ENCODE peak calls at places on chromosomes 6 and 20, in four cellular contexts. X is dorsolateral prefrontal cortex, D is testis, U is small intestine. P is an unnamed sample.

GRCh38 chr6:166112580-166112979 is 55.1 kb downstream of the TBXT start:
- DNase-seq in D (no peak), U (peak; percentile 10), X (no peak), P (no peak)

GRCh38 chr6:15522026-15522425 is 140.8 kb downstream of the DTNBP1 start:
- DNase-seq in X (no peak), U (no peak), D (peak; percentile 7), P (no peak)

GRCh38 chr6:13702809-13703302 is 8.8 kb downstream of the RANBP9 start:
- DNase-seq in D (no peak), U (no peak), X (no peak), P (no peak)

GRCh38 chr6:123997223-123997622 is 193.6 kb downstream of the NKAIN2 start:
- DNase-seq in U (no peak), X (no peak), D (no peak), P (no peak)

GRCh38 chr20:21352703-21353102 is 44.6 kb downstream of the NKX2-4 start:
- DNase-seq in U (no peak), D (no peak), X (no peak), P (no peak)

GRCh38 chr20:49843139-49843538 is 30.5 kb downstream of the SLC9A8 start:
- DNase-seq in D (no peak), U (no peak), X (no peak), P (no peak)

GRCh38 chr6:131654326-131654725 is 17.2 kb downstream of the ENPP3 start:
- DNase-seq in U (no peak), D (no peak), X (no peak), P (no peak)

GRCh38 chr20:58795181-58795922 is 55.4 kb downstream of the GNAS-AS1 start:
- DNase-seq in D (no peak), X (no peak), U (no peak), P (no peak)

GRCh38 chr20:17504898-17505663 is 26.1 kb downstream of the BFSP1 start:
- DNase-seq in X (no peak), U (peak; percentile 67), D (peak; percentile 60), P (no peak)

GRCh38 chr6:156825475-156825874 is 48.3 kb downstream of the ARID1B start:
- DNase-seq in D (no peak), U (no peak), X (no peak), P (no peak)

GRCh38 chr6:14383393-14384174 is 266.0 kb downstream of the CD83 start:
- DNase-seq in D (no peak), X (no peak), U (no peak), P (no peak)

GRCh38 chr6:122996797-122997520 is 924 bp downstream of the CLVS2 start:
- DNase-seq in U (no peak), D (no peak), X (no peak), P (no peak)

GRCh38 chr6:2919401-2919800 is 16.3 kb upstream of the SERPINB9 start:
- DNase-seq in X (no peak), U (no peak), D (no peak), P (no peak)

GRCh38 chr20:40692240-40693011 is 3.4 kb upstream of the MAFB start:
- DNase-seq in U (no peak), D (no peak), X (no peak), P (no peak)

GRCh38 chr20:48725589-48725991 is 102.2 kb downstream of the PREX1 start:
- DNase-seq in X (no peak), D (peak; percentile 78), U (no peak), P (no peak)

GRCh38 chr20:51481311-51481997 is 61.1 kb downstream of the NFATC2 start:
- DNase-seq in D (no peak), U (no peak), X (no peak), P (no peak)

GRCh38 chr6:11416936-11417576 is 120.5 kb upstream of the TMEM170B start:
- DNase-seq in D (no peak), X (no peak), U (no peak), P (peak; percentile 39)

GRCh38 chr6:79031821-79032590 is 46.0 kb downstream of the PHIP start:
- DNase-seq in U (no peak), D (no peak), X (no peak), P (no peak)

GRCh38 chr20:12394786-12395185 is 477.1 kb downstream of the BTBD3 start:
- DNase-seq in D (no peak), U (no peak), X (no peak), P (no peak)

GRCh38 chr6:1705630-1706029 is 95.9 kb downstream of the FOXC1 start:
- DNase-seq in U (no peak), D (no peak), X (no peak), P (no peak)

GRCh38 chr20:41029150-41029872 is 689 bp downstream of the TOP1 start:
- DNase-seq in D (peak; percentile 40), U (no peak), X (no peak), P (no peak)

GRCh38 chr20:10427060-10427692 is 6.8 kb downstream of the MKKS start:
- DNase-seq in U (peak; percentile 42), D (peak; percentile 82), X (peak; percentile 44), P (no peak)

GRCh38 chr6:69935079-69935478 is 68.7 kb downstream of the COL19A1 start:
- DNase-seq in D (no peak), X (no peak), U (no peak), P (no peak)

GRCh38 chr6:154408906-154409500 is 52.4 kb upstream of the IPCEF1 start:
- DNase-seq in X (no peak), D (no peak), U (no peak), P (no peak)

GRCh38 chr20:40197744-40198143 is 491.3 kb downstream of the MAFB start:
- DNase-seq in D (peak; percentile 21), X (no peak), U (no peak), P (no peak)

GRCh38 chr20:52039746-52040145 is 151.8 kb downstream of the ZFP64 start:
- DNase-seq in X (no peak), U (no peak), D (no peak), P (no peak)

GRCh38 chr20:62739581-62740285 is 31.1 kb downstream of the NTSR1 start:
- DNase-seq in X (peak; percentile 13), U (peak; percentile 45), D (no peak), P (no peak)

GRCh38 chr20:63947638-63948456 is 8.4 kb downstream of the UCKL1 start:
- DNase-seq in U (peak; percentile 20), D (no peak), X (no peak), P (no peak)

GRCh38 chr6:296151-297122 is 4.2 kb downstream of the DUSP22 start:
- DNase-seq in X (no peak), U (no peak), D (no peak), P (peak; percentile 92)

GRCh38 chr6:105424177-105424783 is 21.4 kb upstream of the PREP start:
- DNase-seq in D (peak; percentile 67), U (peak; percentile 59), X (no peak), P (no peak)

GRCh38 chr20:3218307-3218988 is 9.2 kb downstream of the ITPA start:
- DNase-seq in X (peak; percentile 46), U (peak; percentile 54), D (peak; percentile 69), P (no peak)

GRCh38 chr20:60389882-60390281 is 431.7 kb downstream of the CDH26 start:
- DNase-seq in X (no peak), D (no peak), U (no peak), P (no peak)

GRCh38 chr6:10210052-10210451 is 204.8 kb downstream of the TFAP2A start:
- DNase-seq in X (no peak), U (no peak), D (no peak), P (no peak)

GRCh38 chr6:101401792-101402617 is 8.5 kb downstream of the GRIK2 start:
- DNase-seq in X (peak; percentile 25), U (no peak), D (no peak), P (no peak)

GRCh38 chr6:118372413-118372812 is 175.7 kb upstream of the PLN start:
- DNase-seq in D (peak; percentile 39), X (no peak), U (no peak), P (no peak)

GRCh38 chr20:24972341-24972740 is 20.2 kb downstream of the APMAP start:
- DNase-seq in X (no peak), U (no peak), D (no peak), P (no peak)

GRCh38 chr6:148212366-148212765 is 130.3 kb upstream of the SASH1 start:
- DNase-seq in U (no peak), D (no peak), X (no peak), P (no peak)
- H3K27ac ChIP-seq in U (no peak overlapping the region), D (no peak overlapping the region), X (no peak overlapping the region), P (no peak overlapping the region)

DNA sequence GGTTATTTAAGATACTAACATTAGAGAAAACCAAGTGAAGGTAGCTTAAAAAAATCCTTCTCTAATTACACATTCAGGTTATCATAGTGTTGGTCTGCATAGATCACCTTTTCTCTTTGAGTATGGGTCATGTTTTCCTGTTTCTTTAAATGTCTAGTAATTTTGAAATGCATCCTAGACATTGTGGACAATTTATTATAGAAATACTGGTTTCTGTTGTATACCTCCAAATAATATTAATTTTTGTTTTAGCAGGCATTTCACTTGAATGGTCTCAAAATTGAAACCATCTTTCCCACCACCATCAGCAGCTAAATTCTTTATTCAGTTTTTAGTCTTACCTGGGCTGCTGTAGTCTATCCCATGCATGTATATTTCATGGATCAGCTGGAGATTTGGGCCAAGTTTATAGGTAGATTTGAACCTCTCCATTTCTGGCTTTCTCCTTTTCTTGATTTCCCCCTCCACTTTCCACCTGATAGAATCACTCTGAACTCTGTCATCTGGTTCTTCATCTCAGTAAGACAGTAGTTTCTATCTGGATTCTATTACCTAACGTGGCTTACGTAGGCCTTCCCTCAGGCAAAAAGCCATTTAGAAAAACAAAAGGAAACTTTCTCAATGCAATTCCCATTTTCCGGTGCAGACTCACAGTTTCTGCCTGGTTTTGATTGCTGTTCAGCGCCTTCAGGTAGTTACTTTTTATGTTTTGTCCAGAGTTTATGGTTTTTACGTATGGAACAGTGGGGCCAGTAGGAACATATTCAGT is 52.3 kb downstream of the ZFAND3 start:
- DNase-seq in U (no peak), D (no peak), X (no peak), P (no peak)
- H3K27ac ChIP-seq in U (no peak overlapping the region), D (no peak overlapping the region), X (no peak overlapping the region), P (no peak overlapping the region)

GRCh38 chr6:33018904-33019303 is 9.5 kb upstream of the HLA-DOA start:
- DNase-seq in U (peak; percentile 76), D (peak; percentile 63), X (no peak), P (no peak)

GRCh38 chr6:33018418-33018817 is 9.0 kb upstream of the HLA-DOA start:
- DNase-seq in U (no peak), D (no peak), X (no peak), P (no peak)

GRCh38 chr6:33019358-33019757 is 10.0 kb upstream of the HLA-DOA start:
- DNase-seq in X (no peak), U (no peak), D (no peak), P (no peak)

GRCh38 chr6:33017024-33017423 is 7.6 kb upstream of the HLA-DOA start:
- DNase-seq in U (no peak), X (no peak), D (no peak), P (no peak)

GRCh38 chr6:33017694-33018353 is 8.4 kb upstream of the HLA-DOA start:
- DNase-seq in D (no peak), U (no peak), X (no peak), P (no peak)
- H3K27ac ChIP-seq in D (peak overlapping the region; percentile 84), U (no peak overlapping the region), X (peak overlapping the region; percentile 60), P (peak overlapping the region; percentile 67)

DNA sequence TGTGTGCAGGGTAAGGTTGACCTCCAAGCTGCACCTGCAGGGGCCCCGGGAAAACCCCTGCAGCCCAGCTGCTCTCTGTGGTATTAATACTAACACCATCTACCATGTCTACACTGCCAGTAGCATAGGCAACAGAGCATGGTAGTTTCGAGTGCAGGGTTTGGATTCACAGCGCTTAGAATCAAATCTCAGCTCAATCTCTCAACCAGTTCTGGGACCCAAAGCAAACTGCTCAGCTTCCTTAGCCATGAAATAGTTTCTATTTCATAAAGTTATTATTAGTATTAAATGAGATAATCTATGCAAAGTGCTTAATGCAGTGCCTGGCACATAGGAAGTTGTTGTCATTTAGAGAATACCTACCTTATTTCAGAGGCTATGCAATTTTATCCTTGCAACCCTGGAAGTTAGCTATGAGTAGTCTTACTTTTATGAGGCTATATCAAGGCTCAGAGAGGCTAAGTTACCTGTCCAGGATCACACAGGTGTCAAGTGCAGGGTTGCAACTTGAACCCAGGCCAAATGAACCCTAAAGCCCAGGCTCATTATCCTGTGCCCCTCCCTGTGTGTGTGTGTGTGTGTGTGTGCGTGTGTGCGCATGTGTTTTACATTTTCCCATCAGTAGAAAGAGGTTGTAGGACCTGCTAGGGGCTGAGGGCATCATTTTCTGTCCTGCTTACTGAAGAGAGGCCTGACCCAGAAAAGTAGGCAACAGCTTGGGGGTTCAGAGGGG is 27.6 kb upstream of the MRPS18A start:
- DNase-seq in D (no peak), U (no peak), X (no peak), P (no peak)
- H3K27ac ChIP-seq in D (no peak overlapping the region), U (peak overlapping the region; percentile 25), X (no peak overlapping the region), P (no peak overlapping the region)